ENCODE peak calls at places on chromosomes 7 and 10, in five cellular contexts. J is transverse colon; L is CD4-positive, alpha-beta memory T cell; Z is CD8-positive, alpha-beta T cell; B is stomach. U is an unnamed sample.
A peak's percentile ranks its signal among the peaks of the same experiment; 100 is the strongest.

GRCh38 chr10:77563638-77564270 is 73.9 kb downstream of the KCNMA1 start:
- DNase-seq in B (peak; percentile 73), Z (no peak), L (no peak), J (peak; percentile 62), U (no peak)

GRCh38 chr7:45125193-45125904 is 13.9 kb upstream of the TBRG4 start:
- DNase-seq in L (no peak), B (no peak), J (no peak), Z (no peak), U (no peak)

GRCh38 chr10:15305161-15305560 is 65.9 kb downstream of the FAM171A1 start:
- DNase-seq in L (no peak), B (no peak), Z (no peak), J (no peak), U (no peak)

GRCh38 chr7:22726345-22726848 is 603 bp upstream of the IL6 start:
- DNase-seq in Z (peak; percentile 22), B (peak; percentile 34), L (peak; percentile 54), J (peak; percentile 34), U (peak; percentile 5)

GRCh38 chr10:121598261-121599249 is at the start of gene FGFR2:
- DNase-seq in J (peak; percentile 88), L (peak; percentile 18), B (peak; percentile 87), Z (peak; percentile 13), U (no peak)

GRCh38 chr10:132654708-132655661 is 117.4 kb downstream of the INPP5A start:
- DNase-seq in L (peak; percentile 42), B (peak; percentile 69), Z (peak; percentile 57), J (peak; percentile 54), U (no peak)

GRCh38 chr10:124287071-124287685 is 131.5 kb downstream of the OAT start:
- DNase-seq in J (peak; percentile 6), B (peak; percentile 24), L (no peak), Z (no peak), U (no peak)

GRCh38 chr7:69645683-69646082 is 47.4 kb downstream of the AUTS2 start:
- DNase-seq in L (no peak), Z (no peak), J (no peak), B (no peak), U (no peak)

GRCh38 chr10:116469437-116469836 is 41.8 kb downstream of the PNLIPRP3 start:
- DNase-seq in L (no peak), Z (no peak), B (no peak), J (no peak), U (no peak)

GRCh38 chr10:93061594-93062498 is 1.2 kb downstream of the CYP26C1 start:
- DNase-seq in J (no peak), B (no peak), L (peak; percentile 12), Z (no peak), U (no peak)

GRCh38 chr10:93063217-93063976 is 2.8 kb downstream of the CYP26C1 start:
- DNase-seq in J (no peak), Z (no peak), B (no peak), L (no peak), U (no peak)

GRCh38 chr10:93063977-93064660 is 3.5 kb downstream of the CYP26C1 start:
- DNase-seq in B (no peak), L (no peak), Z (no peak), J (no peak), U (no peak)

GRCh38 chr10:93060887-93061593 is 442 bp downstream of the CYP26C1 start:
- DNase-seq in L (no peak), J (no peak), B (no peak), Z (no peak), U (no peak)

GRCh38 chr10:93062499-93063216 is 2.1 kb downstream of the CYP26C1 start:
- DNase-seq in L (peak; percentile 39), B (no peak), Z (no peak), J (no peak), U (peak; percentile 26)
- H3K27ac ChIP-seq in L (no peak overlapping the region), B (no peak overlapping the region), Z (no peak overlapping the region), J (no peak overlapping the region), U (no peak overlapping the region)

DNA sequence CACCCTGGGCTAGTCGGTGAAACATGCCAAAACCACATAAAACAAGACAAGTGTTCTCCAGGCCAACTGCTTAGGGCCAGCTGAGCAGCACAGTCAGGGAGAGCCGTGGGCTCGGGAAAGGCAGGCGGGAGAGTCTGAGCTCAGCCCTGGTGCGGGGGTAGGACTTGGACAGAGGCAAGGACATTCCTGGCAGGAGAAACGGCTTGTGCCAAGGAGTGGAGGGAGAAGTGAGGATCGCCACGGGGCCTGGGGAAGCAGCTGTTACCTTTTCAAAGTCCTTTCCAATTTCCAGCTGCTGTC is 4.2 kb downstream of the ELN start:
- DNase-seq in J (no peak), L (no peak), B (no peak), Z (no peak), U (no peak)
- H3K4me1 ChIP-seq in J (peaks cover 39% of the 10 kb centered on the region), L (no peaks in the 10 kb centered on the region), B (peaks cover 63% of the 10 kb centered on the region), Z (peaks cover 3% of the 10 kb centered on the region), U (no peaks in the 10 kb centered on the region)

DNA sequence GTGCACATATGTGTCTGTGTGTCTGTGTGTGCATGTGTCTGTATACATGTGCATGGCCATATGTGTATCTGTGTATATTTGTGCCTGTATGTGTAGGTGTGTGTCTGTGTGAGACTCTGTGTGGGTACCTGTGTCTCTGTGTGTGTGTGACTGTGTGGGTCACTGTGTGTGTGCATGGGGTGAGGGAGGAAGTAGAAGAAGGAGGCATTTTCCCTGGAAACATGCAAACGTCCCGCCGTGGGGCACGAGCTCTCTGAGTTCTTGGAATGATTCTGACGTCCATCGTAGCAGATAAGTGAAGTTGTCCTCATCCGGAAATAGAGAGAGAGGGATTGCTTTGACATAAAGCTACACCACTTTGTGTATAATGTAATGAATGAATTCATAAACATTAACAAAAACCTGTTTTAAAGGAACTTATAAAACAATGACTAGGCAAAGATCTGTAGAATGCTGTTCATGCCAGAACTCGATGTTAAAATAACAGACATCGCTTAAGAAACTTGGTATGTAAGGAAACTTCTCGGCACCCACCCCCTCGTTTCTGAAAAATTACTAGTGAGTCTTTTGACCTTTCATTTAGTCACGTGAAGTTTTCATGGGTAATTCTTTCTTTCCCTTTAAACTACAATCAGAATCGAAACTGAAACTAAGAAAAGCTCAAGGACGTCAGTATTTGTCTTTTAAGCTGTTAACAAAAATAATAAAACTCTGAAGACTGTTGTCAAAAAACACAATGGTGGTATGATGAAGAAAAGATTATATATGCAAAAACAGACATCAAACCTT is 43.6 kb upstream of the KLF6 start:
- DNase-seq in J (no peak), Z (no peak), L (peak; percentile 53), B (no peak), U (no peak)
- H3K4me3 ChIP-seq in J (peak overlapping the region; percentile 13), Z (peak overlapping the region; percentile 28), L (peak overlapping the region; percentile 32), B (peak overlapping the region; percentile 22), U (peak overlapping the region; percentile 91)

GRCh38 chr7:17058568-17058967 is 176.8 kb upstream of the AGR3 start:
- DNase-seq in J (no peak), Z (no peak), B (no peak), L (no peak), U (no peak)
- H3K27ac ChIP-seq in J (no peak overlapping the region), Z (no peak overlapping the region), B (no peak overlapping the region), L (no peak overlapping the region), U (no peak overlapping the region)

GRCh38 chr7:101950450-101951119 is 133.2 kb downstream of the CUX1 start:
- DNase-seq in Z (no peak), B (no peak), L (no peak), J (no peak), U (no peak)

GRCh38 chr7:101953248-101953819 is 135.9 kb downstream of the CUX1 start:
- DNase-seq in J (no peak), Z (no peak), L (no peak), B (no peak), U (peak; percentile 17)

GRCh38 chr7:101954494-101954893 is 137.1 kb downstream of the CUX1 start:
- DNase-seq in L (no peak), Z (no peak), J (no peak), B (no peak), U (no peak)

GRCh38 chr7:101952355-101953247 is 135.2 kb downstream of the CUX1 start:
- DNase-seq in J (no peak), L (no peak), Z (no peak), B (no peak), U (no peak)

GRCh38 chr7:101951757-101952156 is 134.3 kb downstream of the CUX1 start:
- DNase-seq in Z (no peak), J (no peak), B (no peak), L (no peak), U (no peak)
- H3K4me1 ChIP-seq in Z (no peaks in the 10 kb centered on the region), J (peaks cover 28% of the 10 kb centered on the region), B (peaks cover 34% of the 10 kb centered on the region), L (no peaks in the 10 kb centered on the region), U (no peaks in the 10 kb centered on the region)

DNA sequence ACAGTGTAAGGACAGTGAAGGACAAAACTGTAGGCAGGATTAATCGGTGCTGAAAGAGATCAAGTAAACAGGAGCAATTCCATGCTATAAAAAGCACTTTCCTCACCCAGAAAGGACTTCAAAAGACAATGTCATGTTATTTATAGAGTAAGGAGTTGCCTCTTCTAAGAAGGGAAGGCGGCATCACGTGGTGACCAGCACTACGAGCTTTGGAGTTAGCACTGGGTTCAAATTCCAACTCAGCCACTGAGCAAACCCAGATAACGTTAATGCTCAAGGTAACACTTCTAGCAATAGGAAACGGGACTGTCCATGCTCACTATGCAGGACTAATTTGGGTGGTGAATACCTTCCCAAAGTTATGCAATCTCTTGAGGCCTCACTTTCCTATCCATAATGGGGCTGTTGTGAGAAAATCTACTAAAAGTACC is 715 bp upstream of the PANK1 start:
- DNase-seq in Z (no peak), J (peak; percentile 71), B (no peak), L (no peak), U (no peak)
- H3K4me3 ChIP-seq in Z (peak overlapping the region; percentile 45), J (no peak overlapping the region), B (peak overlapping the region; percentile 84), L (no peak overlapping the region), U (peak overlapping the region; percentile 64)

DNA sequence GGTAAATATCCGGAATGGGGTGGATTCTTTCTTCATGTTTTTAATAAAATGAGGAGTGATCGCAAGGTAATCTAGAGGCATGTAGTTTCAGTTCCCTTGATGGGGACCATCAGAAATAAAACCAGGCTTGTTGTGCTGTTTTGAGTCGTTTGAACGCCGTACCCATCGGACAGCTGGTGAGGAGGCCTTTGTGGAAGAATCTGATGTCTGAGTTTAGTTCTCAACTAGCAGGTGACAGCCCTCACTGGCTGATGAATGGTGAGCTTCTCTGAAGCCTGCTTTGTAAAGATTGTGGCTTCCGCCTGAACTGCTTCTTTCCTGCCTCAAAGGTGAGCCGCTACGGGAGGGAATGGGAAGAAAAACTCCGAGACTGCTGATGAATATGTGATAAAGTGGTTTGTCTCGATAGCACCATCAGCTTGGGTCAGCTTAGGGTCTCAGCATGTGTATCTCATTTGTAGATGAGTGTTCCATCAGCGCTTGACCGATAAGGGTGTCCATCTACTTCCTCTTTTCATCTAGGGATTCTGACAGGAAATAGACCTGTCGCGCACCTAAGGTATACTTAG is 977 bp downstream of the TMEM248 start:
- DNase-seq in L (peak; percentile 49), J (peak; percentile 22), B (no peak), Z (peak; percentile 33), U (peak; percentile 5)
- H3K27ac ChIP-seq in L (peak overlapping the region; percentile 78), J (peak overlapping the region; percentile 94), B (peak overlapping the region; percentile 91), Z (peak overlapping the region; percentile 75), U (peak overlapping the region; percentile 82)

GRCh38 chr7:28433604-28434254 is 21.4 kb downstream of the CREB5 start:
- DNase-seq in B (no peak), J (no peak), Z (no peak), L (no peak), U (no peak)

GRCh38 chr7:28432105-28432504 is 19.8 kb downstream of the CREB5 start:
- DNase-seq in Z (no peak), L (no peak), J (no peak), B (no peak), U (no peak)

GRCh38 chr7:28435152-28435551 is 22.8 kb downstream of the CREB5 start:
- DNase-seq in B (no peak), Z (no peak), J (no peak), L (no peak), U (no peak)

GRCh38 chr7:28434510-28434909 is 22.2 kb downstream of the CREB5 start:
- DNase-seq in Z (no peak), L (no peak), J (no peak), B (no peak), U (no peak)

GRCh38 chr7:28433039-28433438 is 20.7 kb downstream of the CREB5 start:
- DNase-seq in J (no peak), Z (no peak), L (no peak), B (no peak), U (no peak)
- H3K4me1 ChIP-seq in J (no peaks in the 10 kb centered on the region), Z (no peaks in the 10 kb centered on the region), L (no peaks in the 10 kb centered on the region), B (no peaks in the 10 kb centered on the region), U (no peaks in the 10 kb centered on the region)